ENCODE peak calls at places on chromosomes 5 and 9, in seven cellular contexts. B, Z, Q, T, E, U and C are unnamed samples.

GRCh38 chr9:126170286-126170823 is 156.3 kb upstream of the MVB12B start:
- DNase-seq in Z (no peak), E (no peak), Q (no peak), B (peak), T (no peak), U (no peak), C (no peak)

GRCh38 chr9:35341585-35341984 is 148.3 kb upstream of the RUSC2 start:
- DNase-seq in Q (peak), B (no peak), E (peak), Z (peak), T (peak), U (peak), C (peak)

GRCh38 chr9:138022756-138023393 is 145.3 kb downstream of the CACNA1B start:
- DNase-seq in Q (no peak), B (no peak), E (no peak), T (no peak), U (no peak), Z (no peak), C (peak)

GRCh38 chr9:87655731-87656130 is 70.2 kb upstream of the CTSL start:
- DNase-seq in E (no peak), Q (no peak), B (no peak), U (no peak), Z (no peak), T (no peak), C (peak)

GRCh38 chr9:3920586-3921582 is 379.0 kb downstream of the GLIS3 start:
- DNase-seq in Z (no peak), U (no peak), E (peak), Q (peak), B (no peak), T (no peak), C (no peak)

GRCh38 chr5:172777381-172778222 is 6.6 kb upstream of the DUSP1 start:
- DNase-seq in B (peak), T (no peak), U (peak), Z (no peak), E (peak), Q (peak), C (no peak)

GRCh38 chr9:4832786-4833579 is 40.2 kb downstream of the RCL1 start:
- DNase-seq in Q (peak), E (peak), U (no peak), Z (peak), T (no peak), B (no peak), C (no peak)

GRCh38 chr5:173472164-173472563 is 143.9 kb upstream of the STC2 start:
- DNase-seq in Z (peak), E (peak), B (peak), Q (peak), T (no peak), U (no peak), C (no peak)

GRCh38 chr9:133728856-133729645 is 9.1 kb downstream of the SARDH start:
- DNase-seq in Q (no peak), U (no peak), Z (no peak), E (no peak), B (no peak), T (no peak), C (no peak)

GRCh38 chr9:99178912-99179872 is 42.5 kb downstream of the ALG2 start:
- DNase-seq in Q (no peak), E (no peak), U (no peak), Z (no peak), T (no peak), B (no peak), C (no peak)

GRCh38 chr9:110875275-110875674 is 163.0 kb downstream of the LPAR1 start:
- DNase-seq in Q (no peak), B (no peak), E (no peak), U (peak), Z (no peak), T (peak), C (peak)

GRCh38 chr9:104091028-104091590 is 3.0 kb upstream of the SMC2 start:
- DNase-seq in T (no peak), Q (peak), E (peak), U (no peak), B (no peak), Z (no peak), C (no peak)

GRCh38 chr5:42772265-42772993 is 15.8 kb downstream of the CCDC152 start:
- DNase-seq in Q (peak), U (no peak), E (no peak), T (no peak), Z (no peak), B (no peak), C (no peak)

GRCh38 chr5:10140195-10140973 is 109.3 kb downstream of the ATPSCKMT start:
- DNase-seq in Z (no peak), U (no peak), Q (peak), T (no peak), E (peak), B (no peak), C (peak)

GRCh38 chr5:35031276-35031675 is 16.5 kb downstream of the AGXT2 start:
- DNase-seq in Z (no peak), B (no peak), E (peak), Q (peak), T (no peak), U (no peak), C (no peak)

GRCh38 chr9:38662763-38663593 is 42.6 kb upstream of the ANKRD18A start:
- DNase-seq in Q (peak), B (no peak), T (no peak), E (no peak), U (no peak), Z (no peak), C (no peak)

GRCh38 chr5:51388488-51389325 is 5.5 kb downstream of the ISL1 start:
- DNase-seq in B (no peak), Q (no peak), Z (no peak), T (peak), E (no peak), U (no peak), C (no peak)

GRCh38 chr9:111922324-111923013 is 25.9 kb downstream of the UGCG start:
- DNase-seq in Q (no peak), B (no peak), U (no peak), Z (no peak), E (no peak), T (no peak), C (no peak)

GRCh38 chr5:138138949-138139775 is at the start of gene NME5:
- DNase-seq in E (peak), Q (peak), B (peak), U (peak), T (peak), Z (no peak), C (peak)

GRCh38 chr5:26323794-26324193 is 714.6 kb downstream of the CDH9 start:
- DNase-seq in Z (no peak), T (no peak), Q (no peak), U (no peak), B (no peak), E (no peak), C (no peak)

GRCh38 chr9:91458905-91459304 is 35.3 kb upstream of the NFIL3 start:
- DNase-seq in E (no peak), B (no peak), T (peak), Q (no peak), Z (no peak), U (no peak), C (no peak)

GRCh38 chr5:43514816-43515677 is at the start of gene C5orf34:
- DNase-seq in U (peak), B (peak), Q (peak), T (peak), E (peak), Z (peak), C (peak)

GRCh38 chr9:90858505-90858904 is 56.9 kb downstream of the SYK start:
- DNase-seq in U (no peak), E (no peak), Z (no peak), Q (no peak), B (no peak), T (no peak), C (peak)

GRCh38 chr9:109907400-109907799 is 127.4 kb downstream of the PALM2AKAP2 start:
- DNase-seq in T (no peak), E (no peak), U (peak), B (no peak), Z (no peak), Q (peak), C (no peak)

GRCh38 chr5:164377746-164378145 is 872.3 kb downstream of the MAT2B start:
- DNase-seq in B (no peak), Z (no peak), T (no peak), E (peak), U (no peak), Q (no peak), C (no peak)

GRCh38 chr9:87889882-87890252 is 7.2 kb downstream of the SPATA31E1 start:
- DNase-seq in Z (no peak), Q (no peak), B (no peak), U (no peak), E (no peak), T (no peak), C (no peak)

GRCh38 chr9:127762111-127762676 is 16.3 kb downstream of the SH2D3C start:
- DNase-seq in U (no peak), T (no peak), Z (no peak), E (no peak), Q (no peak), B (no peak), C (no peak)

GRCh38 chr5:13830536-13830935 is 114.0 kb downstream of the DNAH5 start:
- DNase-seq in U (no peak), Z (no peak), Q (no peak), E (no peak), T (no peak), B (no peak), C (no peak)

GRCh38 chr5:13833440-13833839 is 111.0 kb downstream of the DNAH5 start:
- DNase-seq in U (no peak), Q (no peak), B (no peak), E (no peak), Z (no peak), T (peak), C (no peak)

DNA sequence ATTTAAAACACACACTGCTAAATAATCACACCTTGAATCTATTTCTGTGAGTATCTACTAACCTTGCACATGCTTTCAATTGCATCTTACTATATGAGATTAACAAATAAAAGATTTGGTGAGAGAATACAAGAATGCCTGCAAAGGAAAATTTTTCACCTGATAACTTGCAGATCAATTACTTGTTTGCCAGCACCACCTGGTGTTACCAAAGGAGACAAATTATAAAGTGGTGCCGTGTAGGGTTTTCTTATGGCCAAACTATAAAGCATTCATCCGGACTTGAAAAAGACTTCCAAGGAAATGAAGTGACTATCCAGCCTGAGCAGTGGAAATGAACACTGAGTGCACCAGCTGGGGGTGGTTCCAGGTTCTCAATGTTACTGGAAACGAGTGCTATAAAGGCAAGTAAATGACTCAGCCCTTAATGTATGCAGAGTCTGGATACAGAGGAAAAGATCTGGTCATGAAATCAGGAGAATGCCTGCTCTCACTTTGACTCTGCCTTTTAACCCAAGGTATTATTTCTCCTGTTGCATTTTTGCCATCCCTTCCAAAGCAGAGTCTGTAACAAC is 113.2 kb downstream of the DNAH5 start:
- DNase-seq in E (peak), Q (no peak), T (no peak), B (no peak), U (no peak), Z (peak), C (no peak)
- TF ChIP-seq CTCF in E (peak), Q (no peak), T (no peak), B (no peak), U (no peak), Z (no peak), C (peak)

DNA sequence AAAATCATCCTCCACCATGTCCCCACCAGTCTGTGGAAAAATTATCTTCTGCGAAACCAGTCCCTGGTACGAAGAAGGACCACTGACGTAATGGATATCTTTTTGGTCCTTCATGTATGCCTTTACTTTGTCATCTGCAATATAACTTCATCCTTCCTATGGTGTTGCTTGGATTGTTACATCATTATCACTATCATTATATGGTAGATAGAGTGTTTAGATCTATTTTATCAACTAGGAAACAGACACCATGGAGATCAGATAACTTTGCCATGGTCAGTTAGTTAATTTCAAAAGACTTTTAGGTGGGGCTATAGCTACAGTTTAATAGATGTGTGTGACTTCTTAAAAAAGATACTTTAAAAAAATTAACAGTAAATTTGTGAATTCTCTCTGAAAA is 23.8 kb upstream of the CAMLG start:
- DNase-seq in Z (no peak), U (no peak), E (no peak), B (no peak), T (no peak), Q (no peak), C (no peak)
- TF ChIP-seq CTCF in Z (no peak), U (no peak), E (no peak), B (no peak), T (no peak), Q (no peak), C (no peak)

DNA sequence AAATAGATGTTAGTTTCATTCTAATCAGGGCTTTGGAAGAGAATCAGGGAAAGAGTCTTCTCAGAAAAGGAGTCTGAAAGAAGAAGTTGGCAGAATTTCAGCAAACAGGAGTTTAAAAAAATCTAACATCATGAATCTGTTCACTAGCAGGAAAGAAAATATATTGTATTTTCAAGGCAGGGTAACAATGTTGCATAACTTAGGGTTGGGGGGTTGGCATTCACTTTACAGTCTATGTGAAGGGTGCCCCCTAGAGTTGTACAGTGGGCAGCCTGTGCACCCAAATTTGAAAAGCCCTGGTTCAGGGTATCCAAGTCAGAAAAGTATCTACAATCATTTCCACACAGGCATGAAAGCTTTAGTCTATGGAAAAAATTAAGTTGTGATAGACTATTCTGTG is 348.4 kb upstream of the SLC30A5 start:
- DNase-seq in T (no peak), Z (no peak), U (peak), B (no peak), E (peak), Q (peak), C (no peak)
- TF ChIP-seq CTCF in T (peak), Z (peak), U (peak), B (peak), E (peak), Q (peak), C (peak)

GRCh38 chr9:113331780-113332179 is 8.3 kb downstream of the WDR31 start:
- DNase-seq in B (no peak), U (no peak), Q (no peak), Z (no peak), E (no peak), T (no peak), C (no peak)
- TF ChIP-seq CTCF in B (no peak), U (no peak), Q (no peak), Z (no peak), E (no peak), T (no peak), C (no peak)

GRCh38 chr9:83204047-83204446 is 141.1 kb upstream of the RASEF start:
- DNase-seq in T (peak), Q (peak), E (no peak), B (no peak), Z (no peak), U (no peak), C (no peak)
- TF ChIP-seq CTCF in T (no peak), Q (peak), E (no peak), B (no peak), Z (no peak), U (no peak), C (peak)

GRCh38 chr9:76766126-76766525 is 1.9 kb downstream of the PCA3 start:
- DNase-seq in Q (no peak), Z (no peak), E (no peak), U (no peak), T (no peak), B (no peak), C (no peak)
- TF ChIP-seq CTCF in Q (no peak), Z (no peak), E (no peak), U (no peak), T (no peak), B (no peak), C (no peak)

GRCh38 chr9:136004219-136004618 is 43.0 kb upstream of the UBAC1 start:
- DNase-seq in E (no peak), B (no peak), Q (no peak), T (no peak), Z (no peak), U (no peak), C (no peak)

GRCh38 chr9:136006169-136006568 is 45.0 kb upstream of the UBAC1 start:
- DNase-seq in T (no peak), E (no peak), U (no peak), B (no peak), Q (no peak), Z (no peak), C (no peak)

GRCh38 chr9:136003356-136004218 is 42.4 kb upstream of the UBAC1 start:
- DNase-seq in B (no peak), Z (no peak), E (no peak), T (no peak), Q (no peak), U (no peak), C (no peak)

GRCh38 chr9:136002886-136003285 is 41.7 kb upstream of the UBAC1 start:
- DNase-seq in E (no peak), T (no peak), B (no peak), Q (peak), U (no peak), Z (no peak), C (no peak)

DNA sequence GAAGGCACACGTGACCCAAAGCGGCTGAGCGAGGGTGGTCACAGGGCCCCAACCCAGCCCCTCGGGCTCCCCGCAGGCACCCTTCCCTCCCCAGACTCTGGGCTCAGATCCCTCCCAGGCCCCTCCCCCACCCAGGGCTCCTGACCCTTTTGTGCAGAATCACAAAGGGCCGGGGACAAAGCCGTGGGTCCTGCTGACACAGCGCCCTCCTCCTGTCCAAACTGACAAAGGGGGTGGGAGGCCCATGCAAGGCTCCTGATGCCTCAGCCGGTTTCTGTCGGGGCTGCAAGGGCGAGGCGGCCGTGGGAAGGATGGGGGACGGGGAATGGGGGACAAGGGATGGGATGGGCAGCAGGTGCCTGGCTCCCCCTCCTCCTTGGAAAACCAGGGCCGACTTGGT is 43.5 kb upstream of the UBAC1 start:
- DNase-seq in T (no peak), B (no peak), E (no peak), U (no peak), Z (no peak), Q (no peak), C (peak)
- TF ChIP-seq CTCF in T (no peak), B (no peak), E (no peak), U (no peak), Z (no peak), Q (no peak), C (peak)

GRCh38 chr5:167582263-167582662 is 709.2 kb upstream of the WWC1 start:
- DNase-seq in Q (peak), U (no peak), T (no peak), Z (no peak), B (no peak), E (peak), C (no peak)
- TF ChIP-seq CTCF in Q (peak), U (no peak), T (peak), Z (peak), B (no peak), E (peak), C (no peak)

GRCh38 chr5:52660621-52661020 is 127.1 kb upstream of the ITGA1 start:
- DNase-seq in Q (no peak), E (no peak), T (no peak), B (no peak), U (no peak), Z (no peak), C (no peak)
- TF ChIP-seq CTCF in Q (no peak), E (no peak), T (no peak), B (no peak), U (no peak), Z (no peak), C (no peak)